ENCODE peak calls at places on chromosomes 3 and 15, in seven cellular contexts. One of them, this sample, is unnamed. For H3K9me3, the result is how much of the 10 kb centered on the place peaks cover.

GRCh38 chr15:68843425-68844311 is 23.0 kb upstream of the ANP32A start:
- DNase-seq in uterus: no peak
- DNase-seq in RWPE2: no peak
- DNase-seq in right cardiac atrium: no peak
- DNase-seq in GM23248: peak
- DNase-seq in lung: no peak
- DNase-seq in PC-9: no peak
- DNase-seq in this sample: no peak

GRCh38 chr3:96331341-96331740 is 483.1 kb upstream of the EPHA6 start:
- DNase-seq in uterus: no peak
- DNase-seq in RWPE2: no peak
- DNase-seq in right cardiac atrium: no peak
- DNase-seq in GM23248: no peak
- DNase-seq in lung: no peak
- DNase-seq in PC-9: no peak
- DNase-seq in this sample: no peak

GRCh38 chr15:40693904-40694705 is 869 bp upstream of the RAD51 start:
- DNase-seq in uterus: no peak
- DNase-seq in RWPE2: no peak
- DNase-seq in right cardiac atrium: no peak
- DNase-seq in GM23248: peak
- DNase-seq in lung: no peak
- DNase-seq in PC-9: no peak
- DNase-seq in this sample: no peak

GRCh38 chr15:69824075-69824876 is 273.4 kb downstream of the TLE3 start:
- DNase-seq in uterus: no peak
- DNase-seq in RWPE2: no peak
- DNase-seq in right cardiac atrium: no peak
- DNase-seq in GM23248: no peak
- DNase-seq in lung: no peak
- DNase-seq in PC-9: no peak
- DNase-seq in this sample: no peak

GRCh38 chr15:78384651-78385050 is 44.5 kb downstream of the CRABP1 start:
- DNase-seq in uterus: no peak
- DNase-seq in RWPE2: peak
- DNase-seq in right cardiac atrium: no peak
- DNase-seq in GM23248: no peak
- DNase-seq in lung: no peak
- DNase-seq in PC-9: no peak
- DNase-seq in this sample: no peak

GRCh38 chr3:124810970-124811369 is 76.2 kb downstream of the ITGB5 start:
- DNase-seq in uterus: no peak
- DNase-seq in RWPE2: no peak
- DNase-seq in right cardiac atrium: no peak
- DNase-seq in GM23248: no peak
- DNase-seq in lung: no peak
- DNase-seq in PC-9: no peak
- DNase-seq in this sample: no peak

GRCh38 chr3:135216659-135217058 is 421.6 kb downstream of the EPHB1 start:
- DNase-seq in uterus: no peak
- DNase-seq in RWPE2: no peak
- DNase-seq in right cardiac atrium: no peak
- DNase-seq in GM23248: no peak
- DNase-seq in lung: no peak
- DNase-seq in PC-9: no peak
- DNase-seq in this sample: no peak

GRCh38 chr3:101994386-101994785 is 145.1 kb downstream of the NFKBIZ start:
- DNase-seq in uterus: no peak
- DNase-seq in RWPE2: no peak
- DNase-seq in right cardiac atrium: no peak
- DNase-seq in GM23248: no peak
- DNase-seq in lung: no peak
- DNase-seq in PC-9: no peak
- DNase-seq in this sample: no peak

GRCh38 chr3:23864954-23865353 is 51.8 kb downstream of the NKIRAS1 start:
- DNase-seq in uterus: no peak
- DNase-seq in RWPE2: no peak
- DNase-seq in right cardiac atrium: no peak
- DNase-seq in GM23248: no peak
- DNase-seq in lung: no peak
- DNase-seq in PC-9: no peak
- DNase-seq in this sample: no peak

GRCh38 chr15:31871159-31871886 is 159.0 kb upstream of the CHRNA7 start:
- DNase-seq in uterus: no peak
- DNase-seq in RWPE2: no peak
- DNase-seq in right cardiac atrium: no peak
- DNase-seq in GM23248: no peak
- DNase-seq in lung: no peak
- DNase-seq in PC-9: no peak
- DNase-seq in this sample: no peak

DNA sequence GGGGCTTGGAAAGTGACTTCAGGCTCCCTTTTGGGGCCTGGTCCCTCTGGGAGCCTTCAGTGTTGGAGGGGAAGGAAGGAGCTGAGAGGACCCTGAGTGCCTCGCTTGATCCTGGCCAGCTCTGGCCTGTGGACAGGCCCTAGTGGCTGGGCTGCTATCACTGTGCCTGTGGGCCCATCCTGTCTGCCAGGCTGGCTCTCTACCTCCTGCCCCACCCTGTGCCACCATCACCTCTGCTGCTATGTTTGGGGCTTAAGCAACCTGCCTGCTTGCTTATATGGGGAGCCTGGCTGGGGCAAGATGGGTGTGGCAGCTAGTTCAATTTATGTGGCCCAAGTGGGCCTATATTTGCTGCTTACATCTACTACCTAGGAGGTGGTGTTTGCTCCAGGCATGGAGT is 7.1 kb downstream of the TEX264 start:
- DNase-seq in uterus: no peak
- DNase-seq in RWPE2: no peak
- DNase-seq in right cardiac atrium: no peak
- DNase-seq in GM23248: no peak
- DNase-seq in lung: no peak
- DNase-seq in PC-9: no peak
- DNase-seq in this sample: no peak
- H3K27ac ChIP-seq in uterus: no peak
- H3K27ac ChIP-seq in RWPE2: no peak
- H3K27ac ChIP-seq in right cardiac atrium: no peak
- H3K27ac ChIP-seq in GM23248: no peak
- H3K27ac ChIP-seq in lung: no peak
- H3K27ac ChIP-seq in PC-9: no peak
- H3K27ac ChIP-seq in this sample: no peak

GRCh38 chr3:149080011-149080698 is 6.2 kb downstream of the HLTF start:
- DNase-seq in uterus: no peak
- DNase-seq in RWPE2: no peak
- DNase-seq in right cardiac atrium: no peak
- DNase-seq in GM23248: peak
- DNase-seq in lung: no peak
- DNase-seq in PC-9: no peak
- DNase-seq in this sample: no peak
- H3K9me3 ChIP-seq in uterus: under half
- H3K9me3 ChIP-seq in RWPE2: under half
- H3K9me3 ChIP-seq in right cardiac atrium: under half
- H3K9me3 ChIP-seq in GM23248: under half
- H3K9me3 ChIP-seq in lung: under half
- H3K9me3 ChIP-seq in PC-9: under half
- H3K9me3 ChIP-seq in this sample: under half

DNA sequence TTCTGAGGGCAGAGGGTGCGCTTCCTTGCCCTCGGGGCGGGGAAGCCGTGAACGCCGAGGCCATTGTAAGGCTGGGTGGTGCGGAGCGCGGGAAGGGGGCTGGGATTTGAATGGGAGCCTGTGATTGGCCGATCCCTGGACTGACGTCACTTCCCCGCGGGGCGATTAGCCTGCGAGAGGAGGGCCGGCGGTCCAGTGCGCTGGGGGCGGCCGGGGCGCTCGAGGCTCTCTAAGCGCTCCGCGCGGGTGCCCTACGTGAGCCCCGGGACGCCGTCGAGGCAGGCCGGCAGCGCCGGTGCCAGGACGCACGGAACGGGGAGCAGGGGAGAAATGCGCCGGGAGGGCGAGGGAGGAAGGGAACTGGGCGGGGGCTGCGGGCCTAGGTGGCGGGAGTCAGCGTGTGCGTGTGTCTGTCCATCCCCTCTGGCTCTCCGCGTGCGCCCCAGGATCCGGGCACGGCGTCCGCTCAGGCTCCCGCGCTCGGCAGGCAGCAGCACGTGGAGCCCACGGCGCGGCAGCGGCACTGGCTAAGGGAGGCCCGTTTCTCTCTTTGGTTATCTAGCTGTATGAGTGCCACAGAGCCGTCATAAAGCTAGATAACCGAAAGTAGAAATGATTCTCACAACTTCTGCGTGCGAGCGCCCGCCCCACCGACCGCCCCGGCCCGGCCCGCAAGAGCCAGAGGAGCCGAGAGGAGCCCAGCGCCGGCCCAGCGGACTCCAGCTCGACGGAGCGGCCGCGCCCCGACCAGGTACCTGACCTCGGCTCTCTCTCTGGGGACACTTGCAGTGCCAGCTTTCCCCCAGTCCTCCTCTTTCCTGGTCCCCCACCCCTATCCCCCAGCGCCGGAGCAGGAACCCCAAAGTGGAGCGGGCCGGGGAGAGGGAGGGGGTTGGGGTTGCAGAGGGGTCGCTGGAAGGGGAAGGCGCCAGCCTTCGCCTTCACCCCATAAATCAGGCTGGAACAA is 33.1 kb upstream of the POLG start:
- DNase-seq in uterus: no peak
- DNase-seq in RWPE2: peak
- DNase-seq in right cardiac atrium: no peak
- DNase-seq in GM23248: no peak
- DNase-seq in lung: no peak
- DNase-seq in PC-9: no peak
- DNase-seq in this sample: no peak
- H3K4me3 ChIP-seq in uterus: no peak
- H3K4me3 ChIP-seq in RWPE2: peak
- H3K4me3 ChIP-seq in right cardiac atrium: no peak
- H3K4me3 ChIP-seq in GM23248: no peak
- H3K4me3 ChIP-seq in lung: no peak
- H3K4me3 ChIP-seq in PC-9: no peak
- H3K4me3 ChIP-seq in this sample: peak

GRCh38 chr15:92596623-92597022 is 59.0 kb downstream of the FAM174B start:
- DNase-seq in uterus: no peak
- DNase-seq in RWPE2: no peak
- DNase-seq in right cardiac atrium: no peak
- DNase-seq in GM23248: no peak
- DNase-seq in lung: no peak
- DNase-seq in PC-9: no peak
- DNase-seq in this sample: no peak

GRCh38 chr15:92601940-92602593 is 53.5 kb downstream of the FAM174B start:
- DNase-seq in uterus: no peak
- DNase-seq in RWPE2: no peak
- DNase-seq in right cardiac atrium: no peak
- DNase-seq in GM23248: no peak
- DNase-seq in lung: no peak
- DNase-seq in PC-9: no peak
- DNase-seq in this sample: no peak

GRCh38 chr15:92597548-92597947 is 58.0 kb downstream of the FAM174B start:
- DNase-seq in uterus: no peak
- DNase-seq in RWPE2: no peak
- DNase-seq in right cardiac atrium: no peak
- DNase-seq in GM23248: no peak
- DNase-seq in lung: peak
- DNase-seq in PC-9: no peak
- DNase-seq in this sample: no peak

GRCh38 chr15:92600902-92601301 is 54.7 kb downstream of the FAM174B start:
- DNase-seq in uterus: no peak
- DNase-seq in RWPE2: no peak
- DNase-seq in right cardiac atrium: no peak
- DNase-seq in GM23248: no peak
- DNase-seq in lung: no peak
- DNase-seq in PC-9: no peak
- DNase-seq in this sample: no peak

DNA sequence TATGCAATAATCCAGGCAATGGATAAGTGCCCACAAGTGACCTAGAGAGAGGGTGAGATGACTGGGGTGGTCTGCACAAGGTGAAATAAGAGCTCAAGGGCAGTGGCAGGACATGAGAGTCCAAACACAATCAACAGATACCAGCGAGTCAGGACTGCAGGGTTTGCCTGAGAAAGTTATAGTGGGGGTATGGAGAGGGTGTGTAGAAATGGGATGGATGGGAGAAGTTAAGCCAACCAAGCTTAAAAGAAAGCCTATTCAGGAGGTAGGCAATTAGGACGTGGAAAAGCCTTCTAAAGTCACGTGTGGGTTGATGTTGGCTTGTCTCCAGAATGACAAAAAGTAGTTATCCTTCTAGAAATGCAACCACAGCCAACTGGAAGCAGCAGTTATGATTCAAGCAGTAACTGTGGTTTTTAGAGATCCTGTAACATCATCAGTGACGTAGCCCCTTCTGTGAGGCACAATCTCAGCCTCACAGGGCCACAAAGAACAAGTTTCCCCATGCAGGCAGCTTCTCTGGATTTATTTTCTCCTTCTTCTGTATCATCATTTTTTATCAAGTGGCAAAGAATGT is 56.1 kb downstream of the FAM174B start:
- DNase-seq in uterus: no peak
- DNase-seq in RWPE2: no peak
- DNase-seq in right cardiac atrium: no peak
- DNase-seq in GM23248: peak
- DNase-seq in lung: no peak
- DNase-seq in PC-9: no peak
- DNase-seq in this sample: peak
- H3K27ac ChIP-seq in uterus: no peak
- H3K27ac ChIP-seq in RWPE2: no peak
- H3K27ac ChIP-seq in right cardiac atrium: no peak
- H3K27ac ChIP-seq in GM23248: no peak
- H3K27ac ChIP-seq in lung: no peak
- H3K27ac ChIP-seq in PC-9: no peak
- H3K27ac ChIP-seq in this sample: no peak

GRCh38 chr15:86570738-86571137 is 491.1 kb downstream of the AGBL1 start:
- DNase-seq in uterus: no peak
- DNase-seq in RWPE2: no peak
- DNase-seq in right cardiac atrium: no peak
- DNase-seq in GM23248: no peak
- DNase-seq in lung: no peak
- DNase-seq in PC-9: no peak
- DNase-seq in this sample: no peak

GRCh38 chr15:86572368-86572841 is 492.7 kb downstream of the AGBL1 start:
- DNase-seq in uterus: no peak
- DNase-seq in RWPE2: peak
- DNase-seq in right cardiac atrium: no peak
- DNase-seq in GM23248: no peak
- DNase-seq in lung: no peak
- DNase-seq in PC-9: no peak
- DNase-seq in this sample: no peak

GRCh38 chr15:86571873-86572272 is 492.2 kb downstream of the AGBL1 start:
- DNase-seq in uterus: no peak
- DNase-seq in RWPE2: no peak
- DNase-seq in right cardiac atrium: no peak
- DNase-seq in GM23248: no peak
- DNase-seq in lung: no peak
- DNase-seq in PC-9: no peak
- DNase-seq in this sample: no peak

GRCh38 chr15:86568378-86568777 is 488.7 kb downstream of the AGBL1 start:
- DNase-seq in uterus: no peak
- DNase-seq in RWPE2: no peak
- DNase-seq in right cardiac atrium: no peak
- DNase-seq in GM23248: no peak
- DNase-seq in lung: no peak
- DNase-seq in PC-9: no peak
- DNase-seq in this sample: no peak
- H3K9me3 ChIP-seq in uterus: under half
- H3K9me3 ChIP-seq in RWPE2: under half
- H3K9me3 ChIP-seq in right cardiac atrium: under half
- H3K9me3 ChIP-seq in GM23248: under half
- H3K9me3 ChIP-seq in lung: under half
- H3K9me3 ChIP-seq in PC-9: under half
- H3K9me3 ChIP-seq in this sample: under half

This sample was measured in AG04450.